ENCODE peak calls at places on chromosome 1, in five cellular contexts. D is transverse colon, G is GM12891, K is HL-60, O is stomach. Q is an unnamed sample.

GRCh38 chr1:71964188-71964587 is 318.2 kb downstream of the NEGR1 start:
- DNase-seq in D (no peak), G (no peak), K (no peak), O (no peak), Q (no peak)

GRCh38 chr1:202807367-202807925 is 775 bp downstream of the KDM5B start:
- DNase-seq in D (peak), G (peak), K (peak), O (no peak), Q (peak)

GRCh38 chr1:117147341-117147831 is 25.8 kb upstream of the TRIM45 start:
- DNase-seq in D (no peak), G (no peak), K (no peak), O (no peak), Q (no peak)

GRCh38 chr1:220734571-220735326 is 13.4 kb upstream of the MTARC2 start:
- DNase-seq in D (peak), G (no peak), K (no peak), O (no peak), Q (no peak)

GRCh38 chr1:59866459-59866858 is 51.7 kb downstream of the HOOK1 start:
- DNase-seq in D (no peak), G (no peak), K (no peak), O (no peak), Q (no peak)

GRCh38 chr1:172089768-172090510 is 248.6 kb downstream of the DNM3 start:
- DNase-seq in D (peak), G (no peak), K (no peak), O (peak), Q (no peak)

GRCh38 chr1:66436378-66437135 is 97.4 kb upstream of the SGIP1 start:
- DNase-seq in D (no peak), G (no peak), K (peak), O (no peak), Q (no peak)

GRCh38 chr1:204323887-204324286 is 35.8 kb downstream of the PLEKHA6 start:
- DNase-seq in D (no peak), G (no peak), K (no peak), O (no peak), Q (no peak)

GRCh38 chr1:203593723-203594122 is 32.9 kb upstream of the ATP2B4 start:
- DNase-seq in D (peak), G (peak), K (peak), O (peak), Q (no peak)

GRCh38 chr1:226371049-226371694 is 36.7 kb downstream of the PARP1 start:
- DNase-seq in D (no peak), G (no peak), K (no peak), O (no peak), Q (no peak)

GRCh38 chr1:232704694-232705680 is 75.1 kb upstream of the SIPA1L2 start:
- DNase-seq in D (peak), G (no peak), K (peak), O (peak), Q (no peak)

GRCh38 chr1:245160288-245160687 is 5.5 kb downstream of the KIF26B start:
- DNase-seq in D (no peak), G (no peak), K (no peak), O (no peak), Q (no peak)

GRCh38 chr1:41321277-41321676 is 40.0 kb upstream of the FOXO6 start:
- DNase-seq in D (no peak), G (no peak), K (no peak), O (no peak), Q (no peak)

GRCh38 chr1:109491372-109491771 is 2.5 kb upstream of the CYB561D1 start:
- DNase-seq in D (no peak), G (no peak), K (no peak), O (no peak), Q (no peak)

GRCh38 chr1:109466440-109467300 is at the start of gene SYPL2:
- DNase-seq in D (peak), G (no peak), K (no peak), O (peak), Q (no peak)

GRCh38 chr1:155207578-155208405 is at the start of gene THBS3:
- DNase-seq in D (no peak), G (no peak), K (peak), O (no peak), Q (no peak)

GRCh38 chr1:8018492-8019228 is 7.4 kb downstream of the ERRFI1 start:
- DNase-seq in D (no peak), G (no peak), K (no peak), O (no peak), Q (no peak)

GRCh38 chr1:219772265-219773036 is 155.9 kb downstream of the SLC30A10 start:
- DNase-seq in D (no peak), G (no peak), K (no peak), O (no peak), Q (no peak)

GRCh38 chr1:94039871-94040569 is 80.9 kb downstream of the ABCA4 start:
- DNase-seq in D (no peak), G (no peak), K (no peak), O (no peak), Q (no peak)

GRCh38 chr1:145872421-145872891 is 13.2 kb downstream of the ANKRD35 start:
- DNase-seq in D (peak), G (no peak), K (peak), O (peak), Q (no peak)

GRCh38 chr1:181010789-181011188 is 11.9 kb downstream of the STX6 start:
- DNase-seq in D (no peak), G (no peak), K (no peak), O (no peak), Q (no peak)

GRCh38 chr1:168035345-168035744 is 98.5 kb upstream of the MPC2 start:
- DNase-seq in D (no peak), G (no peak), K (no peak), O (no peak), Q (no peak)
- TF ChIP-seq POLR2AphosphoS5 in D (no peak), G (no peak), K (no peak), O (no peak), Q (no peak)

GRCh38 chr1:228163004-228163753 is 2.4 kb upstream of the IBA57 start:
- DNase-seq in D (peak), G (no peak), K (no peak), O (peak), Q (no peak)
- TF ChIP-seq POLR2AphosphoS5 in D (no peak), G (no peak), K (no peak), O (peak), Q (no peak)

DNA sequence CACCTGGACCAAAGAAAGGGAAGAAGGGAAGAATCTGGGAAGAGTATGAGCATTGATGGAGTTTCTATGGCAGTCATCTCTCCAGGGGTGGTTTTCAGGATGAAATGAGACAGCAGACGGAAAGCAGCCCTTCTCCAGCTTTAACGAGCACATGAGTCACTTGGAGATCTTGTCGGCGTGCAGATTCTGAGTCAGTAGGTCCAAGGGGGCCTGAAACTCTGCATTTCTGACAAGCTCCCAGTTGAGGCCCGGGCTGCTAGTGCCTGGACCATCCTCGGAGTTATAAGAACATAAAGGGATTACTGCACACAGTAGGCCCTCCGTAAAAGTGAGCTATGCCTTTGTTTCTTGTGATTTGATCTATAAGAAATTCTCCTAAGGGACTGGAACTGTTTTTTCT is 17.6 kb downstream of the HSPG2 start:
- DNase-seq in D (no peak), G (no peak), K (no peak), O (no peak), Q (no peak)
- TF ChIP-seq POLR2AphosphoS5 in D (peak), G (no peak), K (no peak), O (peak), Q (no peak)

GRCh38 chr1:40039245-40039756 is 1.2 kb upstream of the CAP1 start:
- DNase-seq in D (no peak), G (no peak), K (peak), O (no peak), Q (no peak)
- TF ChIP-seq POLR2AphosphoS5 in D (no peak), G (no peak), K (no peak), O (no peak), Q (no peak)

DNA sequence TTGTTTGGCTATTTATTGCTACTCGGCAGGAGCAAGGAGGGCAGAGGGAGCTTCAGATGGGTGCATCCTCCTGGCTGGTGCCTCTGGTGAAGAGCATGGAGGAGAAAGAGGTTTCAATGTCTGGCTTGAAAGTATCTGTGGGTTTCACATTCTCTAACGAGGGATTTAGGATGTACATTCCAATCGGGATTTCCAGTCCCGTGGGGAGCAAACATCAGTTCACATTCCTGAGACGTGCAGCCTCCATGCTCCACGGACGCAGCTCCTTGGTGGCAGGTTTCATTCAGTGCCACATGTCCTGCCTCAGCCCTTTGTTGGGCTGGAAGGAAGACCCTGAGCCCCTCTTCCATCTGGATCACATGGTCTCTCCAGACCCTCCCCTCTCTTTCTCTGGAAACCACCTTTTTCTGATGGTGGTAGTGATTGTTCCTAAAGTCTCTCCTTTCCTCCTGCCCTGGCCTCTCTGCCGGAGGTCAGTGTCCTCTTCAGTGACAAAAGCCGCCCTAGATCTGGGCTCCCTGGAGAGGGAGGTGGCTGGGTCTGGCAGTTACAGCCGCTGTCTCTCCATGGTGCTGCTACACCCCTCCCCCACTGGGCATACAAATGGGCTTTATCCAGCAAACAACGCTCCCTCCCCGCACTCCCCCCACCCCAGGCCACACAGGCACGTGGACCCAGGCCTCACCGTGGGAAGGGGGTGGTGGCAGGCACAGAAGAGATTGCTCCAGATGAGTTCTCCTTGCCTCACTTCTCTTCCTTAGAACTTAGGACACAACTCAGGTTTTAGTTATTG is 829 bp upstream of the CA14 start:
- DNase-seq in D (no peak), G (no peak), K (peak), O (no peak), Q (no peak)
- TF ChIP-seq POLR2AphosphoS5 in D (no peak), G (no peak), K (no peak), O (no peak), Q (no peak)

GRCh38 chr1:39575191-39576015 is 1.2 kb downstream of the PABPC4 start:
- DNase-seq in D (peak), G (peak), K (peak), O (peak), Q (peak)
- TF ChIP-seq POLR2AphosphoS5 in D (no peak), G (no peak), K (peak), O (peak), Q (peak)

GRCh38 chr1:43691871-43692815 is 15.2 kb upstream of the ST3GAL3 start:
- DNase-seq in D (no peak), G (no peak), K (no peak), O (no peak), Q (no peak)
- TF ChIP-seq POLR2AphosphoS5 in D (no peak), G (no peak), K (no peak), O (no peak), Q (no peak)

GRCh38 chr1:65235867-65236805 is 73.2 kb upstream of the DNAJC6 start:
- DNase-seq in D (no peak), G (no peak), K (no peak), O (no peak), Q (no peak)
- TF ChIP-seq POLR2AphosphoS5 in D (no peak), G (no peak), K (no peak), O (no peak), Q (no peak)

GRCh38 chr1:3679098-3679555 is 26.8 kb downstream of the TP73 start:
- DNase-seq in D (no peak), G (no peak), K (peak), O (no peak), Q (no peak)

GRCh38 chr1:3675436-3675835 is 23.1 kb downstream of the TP73 start:
- DNase-seq in D (no peak), G (no peak), K (no peak), O (no peak), Q (no peak)

GRCh38 chr1:3678361-3679097 is 26.2 kb downstream of the TP73 start:
- DNase-seq in D (no peak), G (no peak), K (peak), O (no peak), Q (no peak)

GRCh38 chr1:3677411-3677944 is 25.2 kb downstream of the TP73 start:
- DNase-seq in D (no peak), G (no peak), K (peak), O (no peak), Q (no peak)

GRCh38 chr1:3676581-3677410 is 24.5 kb downstream of the TP73 start:
- DNase-seq in D (no peak), G (peak), K (peak), O (no peak), Q (peak)
- TF ChIP-seq POLR2AphosphoS5 in D (no peak), G (no peak), K (no peak), O (no peak), Q (peak)

DNA sequence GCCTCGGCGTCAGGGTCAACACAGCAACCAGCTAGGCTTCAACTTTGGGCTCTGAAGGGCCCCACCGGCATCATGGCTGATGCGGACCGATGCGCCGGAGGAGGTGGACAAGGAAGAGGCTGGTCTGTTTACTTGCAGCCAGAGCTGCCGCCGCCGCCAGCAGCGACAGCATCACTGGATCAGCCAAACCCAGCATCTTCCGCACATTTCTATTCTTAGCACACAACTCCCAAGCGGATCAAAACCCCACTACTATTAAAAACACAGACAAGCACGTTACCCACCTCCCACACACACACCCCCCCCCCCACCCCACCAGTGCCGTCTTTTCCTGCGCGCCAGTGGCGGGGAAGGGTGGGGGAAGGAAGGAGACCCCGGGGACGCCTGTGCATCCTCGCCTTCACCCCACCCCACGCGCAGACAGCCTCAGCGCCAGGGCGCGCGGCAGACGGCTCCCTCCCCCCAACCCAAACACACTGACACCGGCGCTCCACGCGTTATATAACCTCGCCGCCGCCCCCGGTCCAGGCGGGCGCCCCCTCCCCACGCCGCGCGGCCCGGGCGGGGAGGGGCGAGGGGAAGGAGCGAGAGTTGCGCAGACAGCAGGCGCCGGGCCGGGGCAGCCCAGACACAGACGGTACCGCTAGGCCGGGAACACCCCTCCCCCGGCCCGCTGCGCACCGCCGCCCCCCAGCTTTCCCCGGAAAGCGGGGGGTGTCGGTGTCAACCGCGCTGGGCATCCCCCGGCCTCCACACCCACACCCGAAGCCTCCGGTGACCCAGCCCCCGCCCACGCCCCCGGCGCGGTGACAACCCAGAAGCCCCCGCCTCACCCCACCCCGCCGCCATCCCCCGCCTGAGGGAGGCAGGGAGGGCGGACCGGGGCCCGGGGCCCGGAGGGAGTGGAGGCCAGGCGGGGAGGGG is 692 bp downstream of the AKT3 start:
- DNase-seq in D (peak), G (peak), K (no peak), O (peak), Q (peak)
- TF ChIP-seq POLR2AphosphoS5 in D (peak), G (no peak), K (no peak), O (no peak), Q (no peak)

Q was measured in GM12892.